ENCODE peak calls at places on chromosomes 11 and 22, in five cellular contexts. Q is tibial nerve, D is fibroblast of mammary gland, L is psoas muscle, K is body of pancreas. W is an unnamed sample.

GRCh38 chr11:214083-214482 is 6.6 kb downstream of the RIC8A start:
- DNase-seq in L (no peak), Q (no peak), D (no peak), K (no peak), W (no peak)

GRCh38 chr22:36335621-36336020 is 52.1 kb downstream of the MYH9 start:
- DNase-seq in D (no peak), L (no peak), Q (no peak), K (peak), W (no peak)

GRCh38 chr11:70156291-70157037 is 46.6 kb upstream of the FADD start:
- DNase-seq in D (no peak), L (no peak), Q (no peak), K (no peak), W (no peak)

GRCh38 chr11:2944953-2945756 is 15.9 kb upstream of the PHLDA2 start:
- DNase-seq in K (peak), D (peak), Q (peak), L (peak), W (no peak)

GRCh38 chr11:84498016-84498415 is 1129.1 kb downstream of the DLG2 start:
- DNase-seq in Q (no peak), D (peak), K (no peak), L (peak), W (no peak)

GRCh38 chr11:117456027-117456720 is 128.5 kb downstream of the CEP164 start:
- DNase-seq in L (no peak), D (no peak), Q (no peak), K (no peak), W (peak)

GRCh38 chr22:24516301-24516737 is 21.2 kb downstream of the UPB1 start:
- DNase-seq in L (no peak), Q (no peak), K (no peak), D (peak), W (no peak)

GRCh38 chr11:113263458-113264095 is 50.8 kb upstream of the TTC12 start:
- DNase-seq in D (no peak), Q (no peak), K (no peak), L (no peak), W (no peak)

GRCh38 chr11:3193373-3194015 is 25.1 kb downstream of the MRGPRG start:
- DNase-seq in L (no peak), D (no peak), K (no peak), Q (no peak), W (no peak)

GRCh38 chr11:114883472-114883871 is 205.1 kb downstream of the NXPE2 start:
- DNase-seq in K (no peak), D (no peak), Q (no peak), L (no peak), W (no peak)

GRCh38 chr11:79697905-79698304 is 257.1 kb upstream of the TENM4 start:
- DNase-seq in K (no peak), D (no peak), L (no peak), Q (no peak), W (no peak)

GRCh38 chr11:15826008-15826650 is 530.2 kb downstream of the SOX6 start:
- DNase-seq in D (no peak), L (no peak), K (no peak), Q (no peak), W (no peak)

GRCh38 chr22:24553597-24554315 is 1.2 kb downstream of the GUCD1 start:
- DNase-seq in D (no peak), L (peak), K (no peak), Q (no peak), W (no peak)

GRCh38 chr11:120169981-120170698 is 32.2 kb upstream of the TRIM29 start:
- DNase-seq in Q (no peak), K (no peak), L (no peak), D (no peak), W (no peak)

GRCh38 chr11:134450186-134450585 is 38.1 kb upstream of the B3GAT1 start:
- DNase-seq in L (no peak), K (no peak), D (no peak), Q (no peak), W (no peak)

GRCh38 chr22:28801845-28802594 is 1.7 kb upstream of the XBP1 start:
- DNase-seq in D (peak), K (peak), Q (no peak), L (no peak), W (no peak)

DNA sequence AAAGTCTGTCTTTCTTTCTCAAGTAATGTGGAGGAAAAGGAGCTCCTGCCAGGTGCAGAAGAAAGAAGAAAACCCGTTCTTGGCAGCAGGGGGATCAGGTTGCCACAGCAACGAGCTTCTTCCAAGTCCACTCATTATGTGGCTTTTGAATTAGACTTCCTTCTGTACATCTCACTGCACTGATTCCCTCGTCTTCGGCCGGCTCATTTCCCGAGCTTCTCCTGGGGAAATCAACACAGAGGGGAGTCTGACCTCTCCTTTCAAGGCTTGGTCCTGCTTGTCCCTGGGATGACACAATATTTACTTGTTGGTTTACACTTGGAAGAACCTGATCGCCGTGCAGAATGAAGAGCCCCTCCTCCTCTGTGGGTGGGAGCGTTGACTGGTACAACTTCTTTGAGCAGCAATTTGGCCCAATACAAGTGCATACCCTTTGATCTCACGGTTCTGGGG is 35.3 kb downstream of the MCHR1 start:
- DNase-seq in L (no peak), K (no peak), Q (no peak), D (peak), W (no peak)
- H3K4me3 ChIP-seq in L (no peak), K (no peak), Q (no peak), D (no peak), W (no peak)

DNA sequence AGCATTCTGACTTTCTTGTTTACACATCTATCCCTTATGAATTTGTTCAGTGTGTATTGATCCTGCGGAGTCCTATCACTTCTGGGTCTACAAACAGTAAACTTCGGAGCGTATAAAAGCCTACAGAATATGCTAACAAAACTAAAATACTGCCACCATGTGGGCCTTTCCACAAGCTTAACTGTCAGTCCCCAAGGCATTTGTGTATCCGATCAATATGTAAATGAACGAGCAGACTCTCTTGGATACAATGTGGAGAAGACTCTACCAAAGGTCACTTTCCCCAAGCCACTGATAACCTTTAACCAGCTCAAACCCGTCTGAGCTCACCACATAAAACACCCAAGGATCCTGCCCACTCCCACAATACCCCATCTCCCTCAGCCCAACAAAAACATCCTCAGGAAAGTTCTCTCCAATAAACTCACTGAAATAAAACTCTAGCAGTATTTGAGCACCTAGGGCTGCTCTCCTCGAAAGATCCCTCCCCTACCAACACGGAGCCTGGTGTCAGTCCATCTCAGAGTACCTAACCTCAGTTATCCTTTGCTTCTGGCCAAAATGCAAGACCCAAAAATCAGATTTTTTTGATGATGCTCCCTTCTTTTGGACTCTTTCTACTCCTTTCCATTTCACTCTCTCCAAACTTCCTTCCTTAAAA is 17.8 kb downstream of the ADA2 start:
- DNase-seq in K (peak), Q (no peak), D (peak), L (no peak), W (no peak)
- TF ChIP-seq CTCF in K (peak), Q (no peak), D (peak), L (peak), W (no peak)

GRCh38 chr11:1836011-1836945 is 1.5 kb downstream of the SYT8 start:
- DNase-seq in Q (no peak), D (no peak), K (no peak), L (no peak), W (no peak)
- H3K4me3 ChIP-seq in Q (no peak), D (no peak), K (no peak), L (no peak), W (no peak)

DNA sequence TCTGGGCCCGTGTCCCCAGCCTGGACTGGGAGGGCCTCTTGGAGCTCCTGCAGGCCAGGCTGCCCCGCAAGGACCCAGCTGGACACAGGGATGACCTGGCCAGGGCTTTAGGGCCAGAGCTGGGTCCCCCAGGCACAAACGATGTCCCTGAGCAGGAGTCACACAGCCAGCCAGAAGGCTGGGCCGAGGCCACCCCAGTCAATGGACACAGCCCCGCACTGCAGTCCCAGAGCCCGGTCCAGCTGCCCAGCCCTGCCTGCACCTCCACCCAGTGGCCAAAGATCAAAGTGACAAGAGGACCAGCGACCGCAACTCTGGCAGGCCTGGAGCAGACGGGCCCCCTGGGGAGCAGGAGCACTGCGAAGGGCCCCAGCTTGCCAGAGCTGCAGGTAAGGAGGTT is 38.2 kb downstream of the TRIOBP start:
- DNase-seq in L (peak), D (no peak), K (peak), Q (no peak), W (no peak)
- TF ChIP-seq CTCF in L (peak), D (peak), K (peak), Q (peak), W (peak)

GRCh38 chr11:60923800-60924109 is 505 bp upstream of the TMEM132A start:
- DNase-seq in D (no peak), Q (no peak), L (no peak), K (no peak), W (no peak)
- H3K4me3 ChIP-seq in D (no peak), Q (peak), L (peak), K (no peak), W (peak)

GRCh38 chr11:68643576-68643975 is 40.8 kb upstream of the GAL start:
- DNase-seq in D (peak), L (no peak), Q (no peak), K (no peak), W (no peak)
- TF ChIP-seq CTCF in D (no peak), L (no peak), Q (no peak), K (no peak), W (no peak)